ENCODE peak calls at places on chromosomes 4 and X, in five cellular contexts. P, V, K, F and Z are unnamed samples.

GRCh38 chr4:123144626-123145025 is 222.2 kb upstream of the NUDT6 start:
- DNase-seq in K (no peak), V (no peak), P (no peak), F (no peak), Z (no peak)

GRCh38 chr4:172998527-172999469 is 169.8 kb upstream of the GALNT7 start:
- DNase-seq in V (peak; percentile 51), F (no peak), P (no peak), K (no peak), Z (peak; percentile 76)

GRCh38 chrX:38220024-38220935 is at the start of gene SRPX:
- DNase-seq in K (peak; percentile 53), V (peak; percentile 66), P (no peak), F (peak; percentile 38), Z (peak; percentile 72)

GRCh38 chr4:112748352-112748900 is 111.5 kb downstream of the LARP7 start:
- DNase-seq in F (no peak), P (no peak), V (peak; percentile 65), K (no peak), Z (no peak)

GRCh38 chr4:8315343-8316250 is 46.0 kb downstream of the HTRA3 start:
- DNase-seq in P (no peak), V (peak; percentile 66), F (peak; percentile 63), K (peak; percentile 69), Z (peak; percentile 91)

GRCh38 chrX:68938244-68939004 is 109.6 kb downstream of the EFNB1 start:
- DNase-seq in V (peak; percentile 25), K (peak; percentile 24), F (peak; percentile 45), P (no peak), Z (peak; percentile 38)

GRCh38 chrX:139194571-139195280 is 335.8 kb upstream of the F9 start:
- DNase-seq in P (no peak), V (no peak), F (peak; percentile 53), K (peak; percentile 48), Z (peak; percentile 73)

GRCh38 chrX:111200327-111200726 is 70.0 kb downstream of the CAPN6 start:
- DNase-seq in F (no peak), K (no peak), P (no peak), V (no peak), Z (no peak)

GRCh38 chrX:100649550-100650356 is 5.8 kb downstream of the SRPX2 start:
- DNase-seq in K (no peak), V (peak; percentile 70), F (peak; percentile 70), P (no peak), Z (peak; percentile 90)

GRCh38 chr4:85498068-85498733 is 23.3 kb downstream of the ARHGAP24 start:
- DNase-seq in F (peak; percentile 59), P (no peak), V (no peak), K (no peak), Z (peak; percentile 86)

GRCh38 chrX:6311540-6311939 is 82.9 kb upstream of the NLGN4X start:
- DNase-seq in V (no peak), F (no peak), K (no peak), P (no peak), Z (no peak)

GRCh38 chrX:49266536-49267445 is 2.3 kb upstream of the FOXP3 start:
- DNase-seq in P (no peak), K (no peak), F (no peak), V (no peak), Z (no peak)

GRCh38 chr4:41573458-41574129 is 35.6 kb downstream of the LIMCH1 start:
- DNase-seq in F (no peak), V (no peak), K (no peak), P (no peak), Z (peak; percentile 47)

GRCh38 chrX:115560211-115560977 is 580 bp upstream of the PLS3 start:
- DNase-seq in K (no peak), V (peak; percentile 83), P (no peak), F (no peak), Z (no peak)

GRCh38 chrX:37817579-37817978 is 29.8 kb downstream of the DYNLT3 start:
- DNase-seq in P (no peak), F (no peak), V (no peak), K (no peak), Z (no peak)

GRCh38 chrX:13790206-13791131 is 26.4 kb downstream of the GPM6B start:
- DNase-seq in P (no peak), F (no peak), K (no peak), V (no peak), Z (no peak)

GRCh38 chrX:69153060-69153730 is 12.1 kb downstream of the PJA1 start:
- DNase-seq in F (no peak), P (no peak), K (peak; percentile 91), V (peak; percentile 78), Z (no peak)

GRCh38 chr4:56689661-56690060 is 8.6 kb upstream of the HOPX start:
- DNase-seq in P (no peak), V (no peak), F (no peak), K (no peak), Z (no peak)

GRCh38 chr4:76836860-76837564 is 60.9 kb downstream of the SOWAHB start:
- DNase-seq in V (no peak), P (no peak), F (no peak), K (no peak), Z (no peak)

GRCh38 chr4:22091351-22091731 is 142.8 kb upstream of the KCNIP4 start:
- DNase-seq in K (peak; percentile 36), P (no peak), V (no peak), F (no peak), Z (no peak)

GRCh38 chrX:102899940-102900916 is 36.8 kb upstream of the RAB40AL start:
- DNase-seq in P (peak; percentile 51), K (peak; percentile 67), V (peak; percentile 73), F (peak; percentile 53), Z (peak; percentile 65)

GRCh38 chrX:1521459-1521956 is 15.5 kb downstream of the P2RY8 start:
- DNase-seq in K (peak; percentile 75), F (no peak), V (no peak), P (peak; percentile 28), Z (no peak)

GRCh38 chr4:80053140-80053910 is 19.7 kb downstream of the ANTXR2 start:
- DNase-seq in P (no peak), V (no peak), K (no peak), F (no peak), Z (no peak)

GRCh38 chrX:133561251-133561650 is 146.0 kb upstream of the GPC4 start:
- DNase-seq in V (no peak), K (no peak), F (no peak), P (no peak), Z (peak; percentile 13)

GRCh38 chrX:115900425-115900824 is 270.1 kb upstream of the AGTR2 start:
- DNase-seq in V (no peak), K (peak; percentile 26), P (no peak), F (no peak), Z (no peak)

GRCh38 chr4:121048165-121048564 is 24.2 kb downstream of the NDNF start:
- DNase-seq in K (no peak), V (no peak), P (no peak), F (no peak), Z (no peak)

GRCh38 chr4:128354205-128354821 is 66.7 kb upstream of the PGRMC2 start:
- DNase-seq in V (peak; percentile 35), F (peak; percentile 37), P (no peak), K (no peak), Z (peak; percentile 79)

GRCh38 chrX:136525738-136526606 is 6.0 kb upstream of the VGLL1 start:
- DNase-seq in P (no peak), F (peak; percentile 79), K (no peak), V (peak; percentile 1), Z (peak; percentile 87)

GRCh38 chr4:71607780-71608673 is 175.9 kb downstream of the GC start:
- DNase-seq in K (no peak), V (no peak), F (no peak), P (no peak), Z (peak; percentile 20)

GRCh38 chr4:100294356-100294755 is 104.1 kb upstream of the DDIT4L start:
- DNase-seq in V (no peak), P (no peak), F (no peak), K (no peak), Z (peak; percentile 55)

GRCh38 chrX:23784487-23785301 is 1.7 kb downstream of the SAT1 start:
- DNase-seq in K (no peak), V (no peak), F (no peak), P (no peak), Z (peak; percentile 85)

GRCh38 chr4:113435893-113436292 is 325.6 kb downstream of the CAMK2D start:
- DNase-seq in F (peak; percentile 60), V (peak; percentile 67), K (peak; percentile 33), P (no peak), Z (peak; percentile 92)

DNA sequence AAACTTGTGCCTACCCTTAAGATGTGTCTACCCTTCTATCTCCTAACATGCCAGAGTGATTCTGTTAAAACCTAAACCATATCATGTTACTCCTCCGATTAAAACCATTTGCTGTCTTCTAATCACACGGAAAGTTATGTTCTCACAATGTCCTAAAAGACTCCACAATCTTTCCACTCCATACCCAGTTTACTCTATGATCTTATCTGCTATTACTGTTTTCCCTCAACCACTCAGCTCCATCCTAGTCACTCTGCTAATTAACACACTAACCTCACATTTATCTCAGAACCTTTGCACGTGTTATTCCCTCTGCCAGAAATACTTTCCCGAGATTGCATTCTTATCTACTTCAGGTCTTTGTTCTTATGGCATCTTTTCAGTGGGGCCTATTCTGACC is 47.6 kb upstream of the UPRT start:
- DNase-seq in V (no peak), P (no peak), K (no peak), F (no peak), Z (no peak)
- H3K9me3 ChIP-seq in V (no peaks in the 10 kb centered on the region), P (no peaks in the 10 kb centered on the region), K (peaks cover 42% of the 10 kb centered on the region), F (no peaks in the 10 kb centered on the region), Z (no peaks in the 10 kb centered on the region)

GRCh38 chrX:155998116-155998515 is 620 bp downstream of the IL9R start:
- DNase-seq in F (no peak), V (no peak), K (no peak), P (no peak), Z (no peak)
- H3K9me3 ChIP-seq in F (no peaks in the 10 kb centered on the region), V (no peaks in the 10 kb centered on the region), K (peaks cover 41% of the 10 kb centered on the region), P (no peaks in the 10 kb centered on the region), Z (no peaks in the 10 kb centered on the region)

GRCh38 chr4:43471950-43472349 is 579.4 kb downstream of the GRXCR1 start:
- DNase-seq in F (no peak), V (no peak), K (no peak), P (no peak), Z (peak; percentile 16)
- H3K9me3 ChIP-seq in F (no peaks in the 10 kb centered on the region), V (peaks cover 12% of the 10 kb centered on the region), K (peaks cover 20% of the 10 kb centered on the region), P (no peaks in the 10 kb centered on the region), Z (peaks cover 4% of the 10 kb centered on the region)

DNA sequence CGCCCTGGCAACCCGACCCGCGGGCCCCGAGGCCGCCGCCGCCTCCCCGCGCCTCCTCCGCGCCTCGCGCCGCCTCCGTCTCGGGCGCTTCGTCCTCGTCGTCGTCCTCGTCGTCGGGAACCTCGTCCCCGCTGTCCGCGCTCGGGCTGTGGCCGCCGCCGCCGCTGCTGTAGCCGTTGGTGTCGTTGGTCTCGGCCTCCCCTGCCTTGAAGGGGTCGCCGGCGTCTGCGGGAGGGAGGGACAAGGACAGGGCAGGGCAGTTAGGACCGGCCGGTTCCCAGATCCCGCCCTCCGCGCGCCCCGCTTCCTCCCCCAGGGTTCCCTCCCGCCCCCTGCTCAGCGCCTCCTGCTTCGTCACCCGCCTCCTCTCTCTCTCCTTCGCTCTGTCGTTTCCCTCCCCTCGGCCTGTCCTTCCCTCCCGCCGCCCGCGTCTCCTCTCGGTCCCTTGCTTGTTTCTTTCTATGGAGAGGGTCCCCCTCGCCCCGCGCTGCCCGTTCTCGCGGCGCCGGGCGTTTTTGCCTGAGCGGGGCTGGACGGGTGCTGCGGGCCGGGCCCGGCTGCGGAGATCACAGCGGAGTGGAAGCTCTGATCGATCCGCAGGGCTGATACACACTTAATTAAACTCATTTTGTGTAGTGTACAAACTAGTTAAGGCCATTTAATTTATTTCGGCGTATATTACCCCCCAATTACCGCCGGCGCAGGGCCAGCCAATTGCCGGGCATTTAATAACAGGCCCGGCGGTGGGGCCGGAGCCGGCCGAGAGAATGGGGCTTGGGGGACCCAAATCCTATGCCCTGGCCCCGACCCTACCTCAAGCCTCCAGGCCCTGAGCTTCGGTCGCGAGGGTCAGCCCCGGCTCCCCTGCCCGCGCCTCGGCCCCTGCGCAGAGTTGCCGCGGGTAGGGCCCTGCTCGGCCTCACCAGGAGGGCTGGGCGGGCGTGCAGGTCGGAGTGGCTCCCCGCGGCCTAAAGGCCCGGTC is 2.4 kb downstream of the NKX1-1 start:
- DNase-seq in K (peak; percentile 50), V (no peak), F (no peak), P (no peak), Z (peak; percentile 30)
- H3K9me3 ChIP-seq in K (peaks cover 2% of the 10 kb centered on the region), V (no peaks in the 10 kb centered on the region), F (no peaks in the 10 kb centered on the region), P (no peaks in the 10 kb centered on the region), Z (no peaks in the 10 kb centered on the region)

GRCh38 chr4:38768968-38769394 is 13.8 kb downstream of the TLR10 start:
- DNase-seq in V (no peak), K (no peak), P (no peak), F (no peak), Z (no peak)
- H3K9me3 ChIP-seq in V (no peaks in the 10 kb centered on the region), K (no peaks in the 10 kb centered on the region), P (no peaks in the 10 kb centered on the region), F (no peaks in the 10 kb centered on the region), Z (no peaks in the 10 kb centered on the region)